ENCODE peak calls at places on chromosome 12, in ten cellular contexts. One of them, this sample, is unnamed.

GRCh38 chr12:88362439-88362838 is 217.8 kb downstream of the KITLG start:
- DNase-seq in NT2/D1: no peak
- DNase-seq in aorta: no peak
- DNase-seq in A549: no peak
- DNase-seq in right lobe of liver: no peak
- DNase-seq in GM10248: no peak
- DNase-seq in non-pigmented ciliary epithelial cell: no peak
- DNase-seq in activated CD4-positive, alpha-beta T cell treated with anti-CD3 and anti-CD28 coated beads, Interleukin-2, amount 50 U/mL, for 1 hour: no peak
- DNase-seq in colonic mucosa: no peak
- DNase-seq in HFF-Myc: no peak
- DNase-seq in this sample: no peak

GRCh38 chr12:122471324-122472226 is 29.2 kb downstream of the ZCCHC8 start:
- DNase-seq in NT2/D1: peak
- DNase-seq in aorta: no peak
- DNase-seq in A549: peak
- DNase-seq in right lobe of liver: peak
- DNase-seq in GM10248: peak
- DNase-seq in non-pigmented ciliary epithelial cell: peak
- DNase-seq in activated CD4-positive, alpha-beta T cell treated with anti-CD3 and anti-CD28 coated beads, Interleukin-2, amount 50 U/mL, for 1 hour: peak
- DNase-seq in colonic mucosa: no peak
- DNase-seq in HFF-Myc: peak
- DNase-seq in this sample: no peak

GRCh38 chr12:110636516-110636915 is 22.6 kb downstream of the TCTN1 start:
- DNase-seq in NT2/D1: no peak
- DNase-seq in aorta: no peak
- DNase-seq in A549: no peak
- DNase-seq in right lobe of liver: no peak
- DNase-seq in GM10248: peak
- DNase-seq in non-pigmented ciliary epithelial cell: no peak
- DNase-seq in activated CD4-positive, alpha-beta T cell treated with anti-CD3 and anti-CD28 coated beads, Interleukin-2, amount 50 U/mL, for 1 hour: no peak
- DNase-seq in colonic mucosa: no peak
- DNase-seq in HFF-Myc: no peak
- DNase-seq in this sample: no peak

GRCh38 chr12:57674691-57675090 is 19.2 kb upstream of the OS9 start:
- DNase-seq in NT2/D1: no peak
- DNase-seq in aorta: no peak
- DNase-seq in A549: no peak
- DNase-seq in right lobe of liver: no peak
- DNase-seq in GM10248: no peak
- DNase-seq in non-pigmented ciliary epithelial cell: no peak
- DNase-seq in activated CD4-positive, alpha-beta T cell treated with anti-CD3 and anti-CD28 coated beads, Interleukin-2, amount 50 U/mL, for 1 hour: no peak
- DNase-seq in colonic mucosa: no peak
- DNase-seq in HFF-Myc: no peak
- DNase-seq in this sample: no peak

GRCh38 chr12:48979602-48980388 is 1.7 kb downstream of the WNT1 start:
- DNase-seq in NT2/D1: no peak
- DNase-seq in aorta: peak
- DNase-seq in A549: no peak
- DNase-seq in right lobe of liver: no peak
- DNase-seq in GM10248: peak
- DNase-seq in non-pigmented ciliary epithelial cell: no peak
- DNase-seq in activated CD4-positive, alpha-beta T cell treated with anti-CD3 and anti-CD28 coated beads, Interleukin-2, amount 50 U/mL, for 1 hour: no peak
- DNase-seq in colonic mucosa: no peak
- DNase-seq in HFF-Myc: no peak
- DNase-seq in this sample: no peak

GRCh38 chr12:104680506-104680905 is 223.8 kb downstream of the CHST11 start:
- DNase-seq in NT2/D1: no peak
- DNase-seq in aorta: no peak
- DNase-seq in A549: no peak
- DNase-seq in right lobe of liver: no peak
- DNase-seq in GM10248: no peak
- DNase-seq in non-pigmented ciliary epithelial cell: no peak
- DNase-seq in activated CD4-positive, alpha-beta T cell treated with anti-CD3 and anti-CD28 coated beads, Interleukin-2, amount 50 U/mL, for 1 hour: no peak
- DNase-seq in colonic mucosa: no peak
- DNase-seq in HFF-Myc: no peak
- DNase-seq in this sample: no peak

GRCh38 chr12:18567787-18568186 is 170.0 kb downstream of the PLCZ1 start:
- DNase-seq in NT2/D1: no peak
- DNase-seq in aorta: no peak
- DNase-seq in A549: no peak
- DNase-seq in right lobe of liver: peak
- DNase-seq in GM10248: no peak
- DNase-seq in non-pigmented ciliary epithelial cell: no peak
- DNase-seq in activated CD4-positive, alpha-beta T cell treated with anti-CD3 and anti-CD28 coated beads, Interleukin-2, amount 50 U/mL, for 1 hour: no peak
- DNase-seq in colonic mucosa: no peak
- DNase-seq in HFF-Myc: no peak
- DNase-seq in this sample: no peak

GRCh38 chr12:95789126-95790024 is 1.2 kb downstream of the NTN4 start:
- DNase-seq in NT2/D1: no peak
- DNase-seq in aorta: peak
- DNase-seq in A549: peak
- DNase-seq in right lobe of liver: peak
- DNase-seq in GM10248: no peak
- DNase-seq in non-pigmented ciliary epithelial cell: no peak
- DNase-seq in activated CD4-positive, alpha-beta T cell treated with anti-CD3 and anti-CD28 coated beads, Interleukin-2, amount 50 U/mL, for 1 hour: no peak
- DNase-seq in colonic mucosa: peak
- DNase-seq in HFF-Myc: no peak
- DNase-seq in this sample: peak

GRCh38 chr12:51631591-51631990 is 40.6 kb downstream of the SCN8A start:
- DNase-seq in NT2/D1: no peak
- DNase-seq in aorta: no peak
- DNase-seq in A549: peak
- DNase-seq in right lobe of liver: no peak
- DNase-seq in GM10248: no peak
- DNase-seq in non-pigmented ciliary epithelial cell: no peak
- DNase-seq in activated CD4-positive, alpha-beta T cell treated with anti-CD3 and anti-CD28 coated beads, Interleukin-2, amount 50 U/mL, for 1 hour: no peak
- DNase-seq in colonic mucosa: no peak
- DNase-seq in HFF-Myc: peak
- DNase-seq in this sample: no peak

GRCh38 chr12:102824218-102824835 is 92.7 kb downstream of the PAH start:
- DNase-seq in NT2/D1: peak
- DNase-seq in aorta: peak
- DNase-seq in A549: peak
- DNase-seq in right lobe of liver: peak
- DNase-seq in GM10248: peak
- DNase-seq in non-pigmented ciliary epithelial cell: no peak
- DNase-seq in activated CD4-positive, alpha-beta T cell treated with anti-CD3 and anti-CD28 coated beads, Interleukin-2, amount 50 U/mL, for 1 hour: no peak
- DNase-seq in colonic mucosa: no peak
- DNase-seq in HFF-Myc: no peak
- DNase-seq in this sample: peak

GRCh38 chr12:4819654-4820053 is 90.1 kb upstream of the KCNA1 start:
- DNase-seq in NT2/D1: no peak
- DNase-seq in aorta: no peak
- DNase-seq in A549: no peak
- DNase-seq in right lobe of liver: no peak
- DNase-seq in GM10248: peak
- DNase-seq in non-pigmented ciliary epithelial cell: no peak
- DNase-seq in activated CD4-positive, alpha-beta T cell treated with anti-CD3 and anti-CD28 coated beads, Interleukin-2, amount 50 U/mL, for 1 hour: no peak
- DNase-seq in colonic mucosa: no peak
- DNase-seq in HFF-Myc: no peak
- DNase-seq in this sample: no peak

GRCh38 chr12:105506678-105507310 is 176.3 kb downstream of the C12orf75 start:
- DNase-seq in NT2/D1: no peak
- DNase-seq in aorta: no peak
- DNase-seq in A549: no peak
- DNase-seq in right lobe of liver: no peak
- DNase-seq in GM10248: no peak
- DNase-seq in non-pigmented ciliary epithelial cell: no peak
- DNase-seq in activated CD4-positive, alpha-beta T cell treated with anti-CD3 and anti-CD28 coated beads, Interleukin-2, amount 50 U/mL, for 1 hour: no peak
- DNase-seq in colonic mucosa: no peak
- DNase-seq in HFF-Myc: no peak
- DNase-seq in this sample: no peak

GRCh38 chr12:118063567-118064391 is 2.8 kb upstream of the WSB2 start:
- DNase-seq in NT2/D1: no peak
- DNase-seq in aorta: no peak
- DNase-seq in A549: no peak
- DNase-seq in right lobe of liver: no peak
- DNase-seq in GM10248: no peak
- DNase-seq in non-pigmented ciliary epithelial cell: no peak
- DNase-seq in activated CD4-positive, alpha-beta T cell treated with anti-CD3 and anti-CD28 coated beads, Interleukin-2, amount 50 U/mL, for 1 hour: no peak
- DNase-seq in colonic mucosa: peak
- DNase-seq in HFF-Myc: no peak
- DNase-seq in this sample: no peak

This sample was measured in sciatic nerve.